ENCODE peak calls at places on chromosomes 1 and 21, in seven cellular contexts. One of them, this sample, is unnamed.

GRCh38 chr1:24191860-24192259 is 4.8 kb upstream of the IFNLR1 start:
- DNase-seq in neural crest cell: no peak
- DNase-seq in glutamatergic neuron: no peak
- DNase-seq in fibroblast of mammary gland: peak; percentile 75
- DNase-seq in A673: no peak
- DNase-seq in GM13977: peak; percentile 83
- DNase-seq in choroid plexus epithelial cell: peak; percentile 72
- DNase-seq in this sample: peak; percentile 69

GRCh38 chr21:16047857-16048256 is 318.1 kb downstream of the USP25 start:
- DNase-seq in neural crest cell: no peak
- DNase-seq in glutamatergic neuron: no peak
- DNase-seq in fibroblast of mammary gland: peak; percentile 70
- DNase-seq in A673: no peak
- DNase-seq in GM13977: no peak
- DNase-seq in choroid plexus epithelial cell: peak; percentile 17
- DNase-seq in this sample: no peak

GRCh38 chr1:105641407-105641806 is 1415.1 kb upstream of the PRMT6 start:
- DNase-seq in neural crest cell: no peak
- DNase-seq in glutamatergic neuron: no peak
- DNase-seq in fibroblast of mammary gland: no peak
- DNase-seq in A673: no peak
- DNase-seq in GM13977: no peak
- DNase-seq in choroid plexus epithelial cell: no peak
- DNase-seq in this sample: no peak

GRCh38 chr1:7595338-7595737 is 175.8 kb upstream of the VAMP3 start:
- DNase-seq in neural crest cell: no peak
- DNase-seq in glutamatergic neuron: no peak
- DNase-seq in fibroblast of mammary gland: no peak
- DNase-seq in A673: no peak
- DNase-seq in GM13977: no peak
- DNase-seq in choroid plexus epithelial cell: no peak
- DNase-seq in this sample: no peak

GRCh38 chr1:46284597-46285564 is 18.5 kb downstream of the LRRC41 start:
- DNase-seq in neural crest cell: no peak
- DNase-seq in glutamatergic neuron: no peak
- DNase-seq in fibroblast of mammary gland: peak; percentile 68
- DNase-seq in A673: peak; percentile 28
- DNase-seq in GM13977: no peak
- DNase-seq in choroid plexus epithelial cell: peak; percentile 28
- DNase-seq in this sample: no peak

GRCh38 chr1:33501309-33501708 is 28.9 kb downstream of the ZSCAN20 start:
- DNase-seq in neural crest cell: no peak
- DNase-seq in glutamatergic neuron: no peak
- DNase-seq in fibroblast of mammary gland: no peak
- DNase-seq in A673: no peak
- DNase-seq in GM13977: no peak
- DNase-seq in choroid plexus epithelial cell: no peak
- DNase-seq in this sample: no peak

GRCh38 chr1:109275706-109276345 is 7.1 kb downstream of the PSRC1 start:
- DNase-seq in neural crest cell: no peak
- DNase-seq in glutamatergic neuron: no peak
- DNase-seq in fibroblast of mammary gland: peak; percentile 37
- DNase-seq in A673: no peak
- DNase-seq in GM13977: no peak
- DNase-seq in choroid plexus epithelial cell: peak; percentile 37
- DNase-seq in this sample: no peak

GRCh38 chr1:54160351-54160750 is 7.6 kb upstream of the CDCP2 start:
- DNase-seq in neural crest cell: no peak
- DNase-seq in glutamatergic neuron: no peak
- DNase-seq in fibroblast of mammary gland: no peak
- DNase-seq in A673: no peak
- DNase-seq in GM13977: no peak
- DNase-seq in choroid plexus epithelial cell: no peak
- DNase-seq in this sample: no peak

GRCh38 chr1:8540266-8540926 is 222.5 kb downstream of the SLC45A1 start:
- DNase-seq in neural crest cell: no peak
- DNase-seq in glutamatergic neuron: no peak
- DNase-seq in fibroblast of mammary gland: peak; percentile 90
- DNase-seq in A673: no peak
- DNase-seq in GM13977: no peak
- DNase-seq in choroid plexus epithelial cell: peak; percentile 83
- DNase-seq in this sample: no peak

GRCh38 chr1:3070654-3071506 is 1.9 kb downstream of the PRDM16 start:
- DNase-seq in neural crest cell: no peak
- DNase-seq in glutamatergic neuron: peak; percentile 41
- DNase-seq in fibroblast of mammary gland: no peak
- DNase-seq in A673: no peak
- DNase-seq in GM13977: no peak
- DNase-seq in choroid plexus epithelial cell: no peak
- DNase-seq in this sample: no peak

GRCh38 chr21:26470361-26471115 is 102.5 kb downstream of the CYYR1 start:
- DNase-seq in neural crest cell: no peak
- DNase-seq in glutamatergic neuron: no peak
- DNase-seq in fibroblast of mammary gland: no peak
- DNase-seq in A673: no peak
- DNase-seq in GM13977: no peak
- DNase-seq in choroid plexus epithelial cell: no peak
- DNase-seq in this sample: no peak

DNA sequence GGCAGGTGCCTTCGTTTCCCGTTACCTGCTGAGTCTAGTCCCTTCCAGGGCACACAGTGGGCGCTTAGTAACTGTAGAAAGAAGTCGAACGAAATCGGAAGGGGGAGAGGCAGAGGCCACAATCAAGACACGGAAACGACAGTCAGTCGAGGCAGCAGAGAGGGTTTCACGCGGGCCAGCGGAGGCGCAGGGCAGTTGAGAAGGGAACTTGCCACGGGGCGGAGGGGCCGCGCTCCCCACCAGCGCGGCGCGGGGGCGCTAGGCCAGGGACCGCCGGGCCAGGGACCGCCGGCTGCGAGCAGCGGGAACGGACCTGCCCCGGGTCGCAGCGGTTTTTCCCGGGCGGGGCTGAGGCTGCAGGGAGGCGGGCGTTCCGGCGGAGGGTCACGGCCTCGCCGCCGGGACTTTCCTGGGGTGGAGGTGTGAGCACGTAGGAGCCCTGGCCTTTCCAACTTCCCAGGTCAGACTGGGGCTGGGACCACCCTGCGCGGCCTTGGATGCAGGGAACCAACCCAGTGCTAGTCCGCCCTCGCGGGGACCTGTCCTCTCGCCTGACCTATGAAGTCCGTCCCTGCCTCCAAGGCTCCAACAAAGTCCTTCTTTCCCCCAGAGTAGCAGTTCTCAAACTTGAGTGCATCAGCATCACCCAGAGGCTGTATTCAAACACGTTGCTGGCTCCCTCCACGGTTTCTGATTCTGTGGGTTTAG is 150.1 kb upstream of the FGGY start:
- DNase-seq in neural crest cell: peak; percentile 37
- DNase-seq in glutamatergic neuron: peak; percentile 36
- DNase-seq in fibroblast of mammary gland: peak; percentile 54
- DNase-seq in A673: no peak
- DNase-seq in GM13977: peak; percentile 73
- DNase-seq in choroid plexus epithelial cell: peak; percentile 73
- DNase-seq in this sample: peak; percentile 63
- TF ChIP-seq CTCF in neural crest cell: peak; percentile 36
- TF ChIP-seq CTCF in glutamatergic neuron: no peak
- TF ChIP-seq CTCF in fibroblast of mammary gland: no peak
- TF ChIP-seq CTCF in A673: no peak
- TF ChIP-seq CTCF in GM13977: peak; percentile 44
- TF ChIP-seq CTCF in choroid plexus epithelial cell: peak; percentile 42
- TF ChIP-seq CTCF in this sample: no peak

GRCh38 chr1:22639286-22639685 is 2.9 kb downstream of the C1QA start:
- DNase-seq in neural crest cell: no peak
- DNase-seq in glutamatergic neuron: no peak
- DNase-seq in fibroblast of mammary gland: peak; percentile 42
- DNase-seq in A673: peak; percentile 35
- DNase-seq in GM13977: no peak
- DNase-seq in choroid plexus epithelial cell: peak; percentile 74
- DNase-seq in this sample: peak; percentile 13
- TF ChIP-seq CTCF in neural crest cell: no peak
- TF ChIP-seq CTCF in glutamatergic neuron: no peak
- TF ChIP-seq CTCF in fibroblast of mammary gland: no peak
- TF ChIP-seq CTCF in A673: peak; percentile 21
- TF ChIP-seq CTCF in GM13977: no peak
- TF ChIP-seq CTCF in choroid plexus epithelial cell: peak; percentile 35
- TF ChIP-seq CTCF in this sample: no peak

GRCh38 chr1:18322353-18323032 is 158.2 kb upstream of the KLHDC7A start:
- DNase-seq in neural crest cell: no peak
- DNase-seq in glutamatergic neuron: peak; percentile 56
- DNase-seq in fibroblast of mammary gland: no peak
- DNase-seq in A673: peak; percentile 45
- DNase-seq in GM13977: peak; percentile 34
- DNase-seq in choroid plexus epithelial cell: no peak
- DNase-seq in this sample: peak; percentile 10

GRCh38 chr1:18325151-18325550 is 155.6 kb upstream of the KLHDC7A start:
- DNase-seq in neural crest cell: no peak
- DNase-seq in glutamatergic neuron: no peak
- DNase-seq in fibroblast of mammary gland: no peak
- DNase-seq in A673: no peak
- DNase-seq in GM13977: no peak
- DNase-seq in choroid plexus epithelial cell: no peak
- DNase-seq in this sample: no peak

GRCh38 chr1:18326171-18326950 is 154.4 kb upstream of the KLHDC7A start:
- DNase-seq in neural crest cell: no peak
- DNase-seq in glutamatergic neuron: no peak
- DNase-seq in fibroblast of mammary gland: no peak
- DNase-seq in A673: no peak
- DNase-seq in GM13977: no peak
- DNase-seq in choroid plexus epithelial cell: no peak
- DNase-seq in this sample: no peak

GRCh38 chr1:18323259-18323658 is 157.5 kb upstream of the KLHDC7A start:
- DNase-seq in neural crest cell: no peak
- DNase-seq in glutamatergic neuron: no peak
- DNase-seq in fibroblast of mammary gland: no peak
- DNase-seq in A673: no peak
- DNase-seq in GM13977: no peak
- DNase-seq in choroid plexus epithelial cell: no peak
- DNase-seq in this sample: no peak

DNA sequence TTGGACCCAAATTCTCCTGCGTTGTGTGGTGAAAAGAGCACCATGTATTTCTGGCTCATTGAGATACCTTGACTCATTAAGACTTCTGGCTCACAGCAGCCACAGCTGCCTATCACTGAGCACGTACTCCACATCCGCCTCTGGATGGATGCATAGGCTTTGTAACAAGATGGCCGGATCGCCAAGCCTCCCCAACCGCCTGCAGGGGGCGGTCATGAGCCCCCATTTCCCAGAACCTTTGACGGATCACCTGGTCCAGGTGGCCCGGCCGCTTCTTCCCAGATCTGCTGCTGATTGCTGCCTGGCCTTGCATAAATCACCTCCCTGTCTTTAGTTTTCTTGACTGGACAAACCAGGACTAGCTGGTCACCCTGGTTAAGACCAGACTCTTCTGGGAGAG is 156.5 kb upstream of the KLHDC7A start:
- DNase-seq in neural crest cell: no peak
- DNase-seq in glutamatergic neuron: no peak
- DNase-seq in fibroblast of mammary gland: no peak
- DNase-seq in A673: no peak
- DNase-seq in GM13977: peak; percentile 31
- DNase-seq in choroid plexus epithelial cell: no peak
- DNase-seq in this sample: no peak
- TF ChIP-seq CTCF in neural crest cell: peak; percentile 45
- TF ChIP-seq CTCF in glutamatergic neuron: no peak
- TF ChIP-seq CTCF in fibroblast of mammary gland: no peak
- TF ChIP-seq CTCF in A673: peak; percentile 53
- TF ChIP-seq CTCF in GM13977: peak; percentile 45
- TF ChIP-seq CTCF in choroid plexus epithelial cell: no peak
- TF ChIP-seq CTCF in this sample: no peak

GRCh38 chr1:178060789-178061556 is 32.9 kb upstream of the RASAL2 start:
- DNase-seq in neural crest cell: no peak
- DNase-seq in glutamatergic neuron: no peak
- DNase-seq in fibroblast of mammary gland: peak; percentile 97
- DNase-seq in A673: peak; percentile 63
- DNase-seq in GM13977: no peak
- DNase-seq in choroid plexus epithelial cell: peak; percentile 85
- DNase-seq in this sample: no peak
- TF ChIP-seq CTCF in neural crest cell: no peak
- TF ChIP-seq CTCF in glutamatergic neuron: no peak
- TF ChIP-seq CTCF in fibroblast of mammary gland: no peak
- TF ChIP-seq CTCF in A673: no peak
- TF ChIP-seq CTCF in GM13977: no peak
- TF ChIP-seq CTCF in choroid plexus epithelial cell: no peak
- TF ChIP-seq CTCF in this sample: no peak

DNA sequence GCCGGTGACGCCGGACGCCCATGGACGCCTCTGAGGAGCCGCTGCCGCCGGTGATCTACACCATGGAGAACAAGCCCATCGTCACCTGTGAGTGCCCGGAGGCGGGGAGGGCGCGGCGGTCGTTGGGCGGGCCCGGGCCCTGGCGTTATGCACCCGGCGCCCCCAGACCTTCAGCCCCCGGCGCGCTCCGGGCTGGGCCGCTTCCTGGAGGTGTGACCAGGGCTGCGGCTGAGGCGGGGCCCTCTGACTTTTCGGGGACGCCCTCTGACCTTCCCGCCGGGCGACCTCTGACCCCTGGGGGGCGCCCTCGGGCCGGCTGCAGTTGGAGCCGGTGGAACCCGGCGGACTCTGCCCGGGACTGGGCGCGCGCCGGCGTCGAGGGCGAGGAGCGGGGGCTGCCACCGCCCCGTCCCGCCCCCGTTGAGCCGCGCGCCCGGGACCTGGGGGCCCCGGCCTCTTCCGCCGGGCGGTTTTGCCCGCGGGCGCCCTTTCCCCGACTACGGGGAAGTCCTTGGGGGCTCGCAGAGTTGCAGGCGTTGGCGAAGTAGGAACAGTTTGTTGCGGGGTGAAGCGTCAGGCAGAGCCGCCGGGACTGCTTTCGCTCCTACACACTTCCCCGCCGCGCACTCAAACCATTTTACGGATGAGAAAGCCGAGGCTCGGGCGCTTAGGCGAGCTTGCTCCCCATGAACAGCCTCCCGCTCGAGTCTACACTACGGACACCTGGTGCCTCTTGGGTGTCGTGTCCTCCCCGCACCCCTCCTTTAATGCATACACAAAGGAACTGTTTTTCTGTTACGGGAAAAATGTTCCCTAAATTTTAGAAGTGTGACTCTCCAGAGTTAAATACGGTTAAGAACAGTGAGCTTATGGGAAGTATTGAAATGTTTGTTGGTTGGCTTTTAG is 618 bp downstream of the TRAPPC10 start:
- DNase-seq in neural crest cell: peak; percentile 41
- DNase-seq in glutamatergic neuron: peak; percentile 88
- DNase-seq in fibroblast of mammary gland: no peak
- DNase-seq in A673: peak; percentile 63
- DNase-seq in GM13977: peak; percentile 91
- DNase-seq in choroid plexus epithelial cell: peak; percentile 42
- DNase-seq in this sample: peak; percentile 92
- TF ChIP-seq CTCF in neural crest cell: peak; percentile 40
- TF ChIP-seq CTCF in glutamatergic neuron: peak; percentile 83
- TF ChIP-seq CTCF in fibroblast of mammary gland: no peak
- TF ChIP-seq CTCF in A673: no peak
- TF ChIP-seq CTCF in GM13977: peak; percentile 67
- TF ChIP-seq CTCF in choroid plexus epithelial cell: no peak
- TF ChIP-seq CTCF in this sample: no peak

GRCh38 chr1:234237416-234237815 is 135.8 kb upstream of the COA6 start:
- DNase-seq in neural crest cell: no peak
- DNase-seq in glutamatergic neuron: no peak
- DNase-seq in fibroblast of mammary gland: no peak
- DNase-seq in A673: no peak
- DNase-seq in GM13977: no peak
- DNase-seq in choroid plexus epithelial cell: no peak
- DNase-seq in this sample: no peak
- TF ChIP-seq CTCF in neural crest cell: no peak
- TF ChIP-seq CTCF in glutamatergic neuron: no peak
- TF ChIP-seq CTCF in fibroblast of mammary gland: no peak
- TF ChIP-seq CTCF in A673: no peak
- TF ChIP-seq CTCF in GM13977: no peak
- TF ChIP-seq CTCF in choroid plexus epithelial cell: no peak
- TF ChIP-seq CTCF in this sample: no peak

This sample was measured in activated CD8-positive, alpha-beta T cell treated with anti-CD3 and anti-CD28 coated beads for 36 hours.